ENCODE peak calls at places on chromosomes 5 and 9, in six cellular contexts. Z is GM18507; A is HFFc6; U is progenitor cell of endocrine pancreas; F is activated naive CD4-positive, alpha-beta T cell treated with Interleukin-2 at 50 U/mL for 16 hours; X is kidney epithelial cell. E is an unnamed sample.

GRCh38 chr9:98146101-98146991 is 27.3 kb upstream of the TRIM14 start:
- DNase-seq in U (no peak), Z (no peak), X (peak), A (peak), F (no peak), E (peak)

GRCh38 chr5:78591227-78591626 is 57.3 kb downstream of the LHFPL2 start:
- DNase-seq in A (peak), Z (no peak), U (no peak), F (no peak), X (peak), E (no peak)

GRCh38 chr9:85543196-85543595 is 198.6 kb downstream of the AGTPBP1 start:
- DNase-seq in X (no peak), F (no peak), U (no peak), A (no peak), Z (no peak), E (no peak)

GRCh38 chr9:99076483-99077171 is 28.3 kb upstream of the TGFBR1 start:
- DNase-seq in A (no peak), X (no peak), F (peak), U (no peak), Z (no peak), E (no peak)

GRCh38 chr5:83348281-83348780 is 123.2 kb upstream of the VCAN start:
- DNase-seq in Z (no peak), A (no peak), F (no peak), U (no peak), X (no peak), E (no peak)

GRCh38 chr5:171433952-171434676 is 14.7 kb downstream of the FGF18 start:
- DNase-seq in Z (no peak), F (no peak), A (no peak), X (no peak), U (no peak), E (no peak)

GRCh38 chr5:178207917-178208280 is 3.6 kb downstream of the HNRNPAB start:
- DNase-seq in A (no peak), Z (no peak), X (no peak), F (no peak), U (no peak), E (no peak)

GRCh38 chr5:14105717-14106435 is 37.3 kb upstream of the TRIO start:
- DNase-seq in U (no peak), F (no peak), A (peak), Z (no peak), X (peak), E (peak)

GRCh38 chr9:93182572-93182971 is 1.4 kb upstream of the WNK2 start:
- DNase-seq in U (no peak), Z (no peak), F (no peak), A (no peak), X (no peak), E (no peak)

GRCh38 chr9:112535811-112536210 is 49.2 kb downstream of the KIAA1958 start:
- DNase-seq in F (no peak), A (peak), Z (no peak), U (no peak), X (no peak), E (no peak)

GRCh38 chr9:69715096-69715495 is 42.9 kb upstream of the APBA1 start:
- DNase-seq in X (no peak), F (no peak), U (no peak), A (no peak), Z (no peak), E (no peak)

GRCh38 chr9:6968271-6968670 is 210.5 kb downstream of the KDM4C start:
- DNase-seq in Z (no peak), X (no peak), A (peak), F (no peak), U (no peak), E (no peak)

E was measured in thyroid gland.